ENCODE peak calls at places on chromosomes 1 and 21, in six cellular contexts. W, A, T, U, C and F are unnamed samples.

GRCh38 chr1:245370175-245370825 is 215.5 kb downstream of the KIF26B start:
- DNase-seq in W (no peak), A (no peak), T (no peak), U (no peak), C (no peak), F (no peak)

GRCh38 chr1:207218512-207219352 is 102.7 kb upstream of the CD55 start:
- DNase-seq in W (peak), A (no peak), T (no peak), U (no peak), C (no peak), F (no peak)

GRCh38 chr1:72412286-72412685 is 129.9 kb upstream of the NEGR1 start:
- DNase-seq in W (no peak), A (no peak), T (no peak), U (peak), C (no peak), F (no peak)

GRCh38 chr1:150981805-150982712 is at the start of gene ANXA9:
- DNase-seq in W (no peak), A (no peak), T (peak), U (no peak), C (no peak), F (no peak)

GRCh38 chr1:162823771-162824525 is 33.4 kb downstream of the HSD17B7 start:
- DNase-seq in W (no peak), A (no peak), T (no peak), U (no peak), C (no peak), F (no peak)

GRCh38 chr1:232766224-232766890 is 38.9 kb upstream of the MAP10 start:
- DNase-seq in W (no peak), A (no peak), T (no peak), U (peak), C (no peak), F (no peak)

GRCh38 chr21:36589352-36589971 is 109.5 kb upstream of the SIM2 start:
- DNase-seq in W (peak), A (no peak), T (peak), U (no peak), C (no peak), F (peak)

GRCh38 chr1:44357710-44358109 is 2.7 kb upstream of the ERI3 start:
- DNase-seq in W (no peak), A (no peak), T (no peak), U (no peak), C (no peak), F (no peak)

GRCh38 chr1:23083714-23084480 is 64.6 kb downstream of the KDM1A start:
- DNase-seq in W (no peak), A (peak), T (no peak), U (no peak), C (no peak), F (no peak)

GRCh38 chr1:151477066-151477465 is 17.8 kb upstream of the POGZ start:
- DNase-seq in W (no peak), A (no peak), T (no peak), U (no peak), C (no peak), F (no peak)

GRCh38 chr21:32807717-32808380 is 36.3 kb upstream of the PAXBP1 start:
- DNase-seq in W (no peak), A (peak), T (peak), U (peak), C (no peak), F (no peak)

GRCh38 chr1:220300442-220301121 is 28.3 kb upstream of the RAB3GAP2 start:
- DNase-seq in W (peak), A (peak), T (peak), U (peak), C (no peak), F (no peak)

GRCh38 chr1:85894651-85895050 is 186.4 kb upstream of the ZNHIT6 start:
- DNase-seq in W (no peak), A (no peak), T (no peak), U (peak), C (no peak), F (peak)

GRCh38 chr1:223763881-223764280 is 51.5 kb downstream of the CAPN2 start:
- DNase-seq in W (no peak), A (no peak), T (no peak), U (no peak), C (no peak), F (no peak)

GRCh38 chr1:47205918-47206317 is 16.1 kb upstream of the PDZK1IP1 start:
- DNase-seq in W (no peak), A (no peak), T (no peak), U (no peak), C (no peak), F (no peak)

GRCh38 chr1:62356257-62356835 is 37.1 kb upstream of the KANK4 start:
- DNase-seq in W (no peak), A (no peak), T (no peak), U (peak), C (no peak), F (no peak)

GRCh38 chr1:102790997-102791396 is 317.3 kb downstream of the COL11A1 start:
- DNase-seq in W (no peak), A (no peak), T (no peak), U (peak), C (no peak), F (no peak)

GRCh38 chr21:43609501-43610340 is 49.6 kb downstream of the HSF2BP start:
- DNase-seq in W (no peak), A (no peak), T (peak), U (peak), C (no peak), F (no peak)

GRCh38 chr21:37921091-37921490 is 4.8 kb upstream of the KCNJ6 start:
- DNase-seq in W (no peak), A (no peak), T (no peak), U (no peak), C (no peak), F (no peak)

GRCh38 chr1:94729287-94729686 is 90.9 kb upstream of the SLC44A3 start:
- DNase-seq in W (no peak), A (no peak), T (no peak), U (peak), C (no peak), F (no peak)

GRCh38 chr1:105914403-105914802 is 1142.1 kb upstream of the PRMT6 start:
- DNase-seq in W (no peak), A (no peak), T (no peak), U (no peak), C (no peak), F (no peak)

GRCh38 chr1:43841511-43841910 is 92.1 kb upstream of the ARTN start:
- DNase-seq in W (no peak), A (no peak), T (no peak), U (no peak), C (no peak), F (no peak)

GRCh38 chr1:94351441-94351840 is 66.7 kb upstream of the ABCD3 start:
- DNase-seq in W (no peak), A (no peak), T (no peak), U (no peak), C (no peak), F (no peak)

GRCh38 chr1:53931523-53931922 is 14.0 kb downstream of the IFT25 start:
- DNase-seq in W (no peak), A (no peak), T (no peak), U (no peak), C (no peak), F (no peak)

GRCh38 chr1:63454269-63454668 is 68.8 kb downstream of the ITGB3BP start:
- DNase-seq in W (no peak), A (no peak), T (no peak), U (peak), C (no peak), F (no peak)

GRCh38 chr1:86991549-86992186 is 77.2 kb downstream of the HS2ST1 start:
- DNase-seq in W (no peak), A (no peak), T (no peak), U (no peak), C (no peak), F (no peak)

GRCh38 chr21:42149656-42150457 is 69.1 kb upstream of the ABCG1 start:
- DNase-seq in W (no peak), A (no peak), T (no peak), U (no peak), C (no peak), F (peak)

GRCh38 chr1:66999640-67000400 is 54.1 kb downstream of the SLC35D1 start:
- DNase-seq in W (no peak), A (no peak), T (no peak), U (no peak), C (no peak), F (no peak)

GRCh38 chr1:1510912-1511532 is 940 bp upstream of the ATAD3A start:
- DNase-seq in W (no peak), A (peak), T (no peak), U (peak), C (no peak), F (peak)

GRCh38 chr1:166843769-166844596 is 4.7 kb downstream of the POGK start:
- DNase-seq in W (no peak), A (no peak), T (peak), U (no peak), C (no peak), F (no peak)

GRCh38 chr21:28336299-28336698 is 656.4 kb downstream of the LTN1 start:
- DNase-seq in W (no peak), A (peak), T (no peak), U (peak), C (no peak), F (peak)

GRCh38 chr1:211420845-211421454 is 71.0 kb downstream of the RD3 start:
- DNase-seq in W (no peak), A (no peak), T (no peak), U (peak), C (no peak), F (no peak)

DNA sequence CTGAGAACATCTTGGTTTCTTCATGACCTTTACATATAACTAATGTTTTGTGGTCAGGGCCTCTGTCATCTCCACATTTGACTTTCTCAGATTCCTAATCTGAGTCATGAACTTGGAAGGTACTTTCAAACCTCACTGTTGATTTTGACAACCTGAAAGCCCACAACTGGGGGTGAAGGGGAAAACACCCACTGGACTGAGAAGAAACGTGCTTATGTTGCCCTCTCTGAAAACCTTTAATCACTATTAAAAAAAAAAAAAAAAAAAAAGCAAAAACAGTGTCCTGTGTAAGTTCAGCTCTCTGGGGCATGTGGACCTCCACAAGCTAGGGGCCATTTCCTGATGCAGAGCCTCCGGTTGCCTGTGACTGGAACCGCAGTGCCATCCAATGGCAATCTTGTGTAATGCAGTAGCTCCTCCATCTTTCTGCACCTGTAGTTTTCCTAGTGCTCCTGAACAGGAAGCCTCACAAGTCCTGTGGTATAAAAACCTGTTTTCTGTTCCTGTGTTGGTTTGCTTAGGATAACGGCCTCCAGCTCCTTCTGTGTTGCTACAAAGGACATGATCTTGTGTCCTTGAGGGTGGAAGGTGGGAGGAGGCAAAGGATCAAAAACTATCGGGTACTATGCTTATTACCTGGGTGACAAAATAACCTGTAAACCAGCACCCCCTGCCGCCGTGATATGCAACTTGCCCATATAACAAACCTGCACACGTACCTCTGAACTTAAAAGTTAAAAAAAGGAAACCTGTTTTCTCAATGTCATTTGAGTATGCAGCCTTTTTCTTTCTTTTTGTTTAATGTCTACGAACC is 124.5 kb downstream of the ZNF648 start:
- DNase-seq in W (peak), A (peak), T (peak), U (no peak), C (no peak), F (peak)
- TF ChIP-seq CTCF in W (peak), A (peak), T (peak), U (peak), C (peak), F (peak)

DNA sequence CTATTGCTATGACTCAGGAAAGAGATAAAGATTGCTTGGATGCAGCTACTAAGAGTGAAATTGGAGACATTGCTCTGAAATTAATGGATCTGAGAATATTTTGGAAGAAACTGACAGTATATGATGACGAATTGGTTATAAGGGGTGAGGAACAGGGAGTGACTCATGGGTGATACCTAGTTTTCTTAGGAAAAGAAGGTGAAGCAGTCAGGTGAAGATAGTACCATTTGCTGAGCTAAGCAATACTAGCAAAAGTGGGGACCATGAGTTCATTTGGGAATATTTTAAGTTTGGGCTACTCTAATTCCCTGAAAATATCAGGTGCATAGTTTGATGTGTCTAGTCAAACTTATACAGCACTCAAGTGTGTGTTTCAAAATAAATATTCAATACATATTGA is 260.1 kb upstream of the NFIA start:
- DNase-seq in W (no peak), A (no peak), T (no peak), U (no peak), C (no peak), F (no peak)
- H3K4me3 ChIP-seq in W (no peak), A (no peak), T (no peak), U (no peak), C (no peak), F (no peak)

GRCh38 chr21:39022901-39023693 is 160.2 kb downstream of the PSMG1 start:
- DNase-seq in W (peak), A (no peak), T (no peak), U (no peak), C (no peak), F (no peak)
- TF ChIP-seq CTCF in W (peak), A (no peak), T (peak), U (peak), C (no peak), F (peak)

GRCh38 chr1:61140056-61140549 is 57.7 kb downstream of the NFIA start:
- DNase-seq in W (no peak), A (no peak), T (no peak), U (no peak), C (no peak), F (no peak)

GRCh38 chr1:61135286-61135685 is 52.9 kb downstream of the NFIA start:
- DNase-seq in W (no peak), A (no peak), T (no peak), U (no peak), C (no peak), F (no peak)

GRCh38 chr1:61140778-61141177 is 58.4 kb downstream of the NFIA start:
- DNase-seq in W (no peak), A (no peak), T (no peak), U (no peak), C (no peak), F (no peak)

GRCh38 chr1:61139324-61140055 is 57.1 kb downstream of the NFIA start:
- DNase-seq in W (no peak), A (no peak), T (no peak), U (peak), C (no peak), F (no peak)

GRCh38 chr1:61138305-61138704 is 55.9 kb downstream of the NFIA start:
- DNase-seq in W (no peak), A (no peak), T (no peak), U (no peak), C (no peak), F (no peak)
- H3K4me3 ChIP-seq in W (no peak), A (no peak), T (no peak), U (no peak), C (no peak), F (no peak)

GRCh38 chr1:192943108-192943507 is 116.1 kb downstream of the UCHL5 start:
- DNase-seq in W (no peak), A (no peak), T (no peak), U (no peak), C (no peak), F (no peak)

GRCh38 chr1:192943522-192943921 is 115.6 kb downstream of the UCHL5 start:
- DNase-seq in W (no peak), A (no peak), T (no peak), U (no peak), C (no peak), F (no peak)

GRCh38 chr1:192945417-192946130 is 113.6 kb downstream of the UCHL5 start:
- DNase-seq in W (no peak), A (no peak), T (no peak), U (no peak), C (no peak), F (no peak)

GRCh38 chr1:192939440-192939839 is 119.7 kb downstream of the UCHL5 start:
- DNase-seq in W (no peak), A (peak), T (no peak), U (no peak), C (no peak), F (no peak)

GRCh38 chr1:192941722-192942411 is 117.3 kb downstream of the UCHL5 start:
- DNase-seq in W (no peak), A (no peak), T (no peak), U (no peak), C (no peak), F (no peak)
- TF ChIP-seq CTCF in W (no peak), A (no peak), T (no peak), U (no peak), C (no peak), F (no peak)

DNA sequence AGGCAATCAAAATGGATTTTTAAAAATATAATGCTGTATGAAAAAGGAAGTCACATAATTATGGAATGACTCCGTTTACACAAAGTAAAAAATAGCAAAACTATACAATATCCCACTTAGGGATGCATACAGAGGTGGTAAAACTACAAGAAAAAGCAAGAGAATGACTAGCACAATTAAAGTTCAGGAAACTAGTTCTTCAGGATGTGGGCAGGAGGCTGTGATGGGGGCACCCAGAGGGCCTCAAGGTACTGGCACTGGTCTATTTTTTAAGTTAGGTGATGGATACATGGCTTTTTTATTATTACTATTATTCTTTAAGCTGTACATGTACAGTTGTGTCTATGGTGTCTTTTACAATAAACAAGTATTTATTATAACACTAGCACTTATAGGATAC is 1.4 kb upstream of the ZC3H12A start:
- DNase-seq in W (no peak), A (no peak), T (no peak), U (no peak), C (no peak), F (no peak)
- H3K4me3 ChIP-seq in W (peak), A (peak), T (no peak), U (peak), C (peak), F (no peak)

GRCh38 chr1:18114726-18115410 is 7.3 kb downstream of the IGSF21 start:
- DNase-seq in W (no peak), A (no peak), T (no peak), U (no peak), C (no peak), F (no peak)
- TF ChIP-seq CTCF in W (no peak), A (no peak), T (no peak), U (no peak), C (no peak), F (no peak)

DNA sequence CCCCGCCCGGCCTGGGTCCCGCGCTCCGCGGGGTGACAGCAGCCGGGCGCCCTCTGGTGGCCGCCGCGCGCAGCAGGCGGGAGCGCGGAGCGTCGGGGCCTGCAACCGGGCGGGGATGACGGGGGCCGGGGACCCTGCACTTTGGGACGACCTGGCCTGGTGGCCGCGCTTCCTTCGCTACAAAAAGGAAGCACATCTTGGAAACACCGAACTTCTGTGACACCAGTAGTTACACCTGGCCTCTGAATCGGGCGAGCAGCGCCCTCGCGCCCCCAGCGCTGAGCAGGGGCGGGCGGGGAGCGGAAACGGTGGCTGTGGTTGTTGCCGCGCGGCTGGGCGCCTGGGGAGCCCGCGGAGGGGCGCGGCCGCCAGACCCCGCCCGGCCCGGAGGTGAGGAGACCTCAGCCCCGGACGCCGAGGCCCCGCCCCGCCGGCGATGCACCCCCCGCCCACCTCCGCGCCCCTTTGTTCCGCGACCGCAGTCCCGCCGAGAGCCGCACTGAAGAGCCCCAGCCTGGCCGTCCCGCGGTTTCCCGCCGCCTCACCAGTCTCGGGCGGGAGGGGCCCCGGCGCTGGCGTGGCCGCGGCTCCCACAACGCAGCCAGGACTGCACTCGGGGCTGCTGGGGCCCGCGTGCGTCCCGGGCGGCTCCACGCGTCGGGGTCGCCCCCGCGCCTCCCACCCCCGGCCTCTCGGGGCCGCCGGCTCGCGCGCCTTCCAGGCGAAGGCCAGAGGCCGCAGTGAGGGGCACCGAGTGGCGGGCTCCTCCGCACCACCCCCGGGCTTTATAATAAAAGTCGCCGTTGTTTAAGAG is 59.3 kb downstream of the H3-3A start:
- DNase-seq in W (peak), A (no peak), T (peak), U (peak), C (no peak), F (peak)
- H3K4me3 ChIP-seq in W (peak), A (peak), T (peak), U (peak), C (peak), F (peak)